ENCODE peak calls at places on chromosomes 11 and 22, in four cellular contexts. S, J, B and I are unnamed samples. For H3K36me3, the result is how much of the 10 kb centered on the place peaks cover.

GRCh38 chr22:39428597-39429071 is 28.2 kb upstream of the MGAT3 start:
- DNase-seq in S (no peak), J (no peak), B (no peak), I (no peak)

GRCh38 chr11:57527056-57527631 is 3.4 kb downstream of the TIMM10 start:
- DNase-seq in S (peak), J (peak), B (peak), I (no peak)

GRCh38 chr11:78840623-78841022 is 266.0 kb upstream of the NARS2 start:
- DNase-seq in S (no peak), J (peak), B (peak), I (no peak)

GRCh38 chr11:120011836-120012235 is 126.1 kb downstream of the TRIM29 start:
- DNase-seq in S (no peak), J (no peak), B (no peak), I (no peak)

GRCh38 chr22:42747701-42748513 is 27.2 kb upstream of the A4GALT start:
- DNase-seq in S (no peak), J (peak), B (peak), I (no peak)

GRCh38 chr11:126391286-126391954 is 35.9 kb downstream of the ST3GAL4 start:
- DNase-seq in S (no peak), J (no peak), B (no peak), I (no peak)

GRCh38 chr11:533586-534196 is 1.7 kb downstream of the HRAS start:
- DNase-seq in S (no peak), J (no peak), B (no peak), I (no peak)

GRCh38 chr11:72606362-72607100 is 67.7 kb downstream of the PDE2A start:
- DNase-seq in S (no peak), J (no peak), B (peak), I (no peak)

GRCh38 chr11:40094954-40095353 is 1364.5 kb downstream of the LRRC4C start:
- DNase-seq in S (peak), J (no peak), B (no peak), I (no peak)

GRCh38 chr11:71407356-71407755 is 40.8 kb downstream of the DHCR7 start:
- DNase-seq in S (no peak), J (no peak), B (no peak), I (no peak)

GRCh38 chr22:29691636-29692326 is 28.0 kb upstream of the CABP7 start:
- DNase-seq in S (no peak), J (no peak), B (no peak), I (no peak)

GRCh38 chr11:123301696-123302400 is 106.8 kb upstream of the CLMP start:
- DNase-seq in S (peak), J (peak), B (peak), I (peak)

GRCh38 chr11:60121259-60121658 is 32.8 kb downstream of the MS4A2 start:
- DNase-seq in S (no peak), J (no peak), B (no peak), I (no peak)

GRCh38 chr22:30754971-30755759 is 60.5 kb downstream of the OSBP2 start:
- DNase-seq in S (peak), J (peak), B (peak), I (no peak)

GRCh38 chr22:50357222-50357621 is 14.1 kb downstream of the PPP6R2 start:
- DNase-seq in S (no peak), J (no peak), B (no peak), I (no peak)

GRCh38 chr11:123145220-123145619 is 49.8 kb downstream of the CLMP start:
- DNase-seq in S (peak), J (peak), B (peak), I (peak)

GRCh38 chr22:37419916-37420655 is 7.2 kb downstream of the ELFN2 start:
- DNase-seq in S (peak), J (peak), B (peak), I (peak)

GRCh38 chr11:120205596-120206161 is 5.2 kb upstream of the OAF start:
- DNase-seq in S (peak), J (peak), B (peak), I (no peak)

GRCh38 chr11:43690929-43691328 is 10.4 kb downstream of the HSD17B12 start:
- DNase-seq in S (no peak), J (no peak), B (no peak), I (no peak)

GRCh38 chr11:12876988-12877387 is 132.1 kb upstream of the RASSF10 start:
- DNase-seq in S (no peak), J (no peak), B (no peak), I (no peak)

GRCh38 chr11:63564056-63564784 is 1.0 kb upstream of the PLAAT2 start:
- DNase-seq in S (no peak), J (no peak), B (no peak), I (peak)

GRCh38 chr11:108632041-108632440 is 32.8 kb upstream of the DDX10 start:
- DNase-seq in S (no peak), J (no peak), B (no peak), I (no peak)

GRCh38 chr11:59614277-59615131 is 1.1 kb downstream of the OSBP start:
- DNase-seq in S (peak), J (no peak), B (peak), I (no peak)

GRCh38 chr11:94276943-94277342 is 27.4 kb upstream of the IZUMO1R start:
- DNase-seq in S (no peak), J (no peak), B (no peak), I (no peak)

GRCh38 chr11:66862559-66863037 is 5.7 kb downstream of the LRFN4 start:
- DNase-seq in S (no peak), J (no peak), B (no peak), I (peak)
- H3K9ac ChIP-seq in S (no peak), J (no peak), B (no peak), I (no peak)

GRCh38 chr22:20141186-20142077 is 9.4 kb downstream of the CCDC188 start:
- DNase-seq in S (no peak), J (peak), B (peak), I (no peak)
- H3K4me3 ChIP-seq in S (no peak), J (no peak), B (no peak), I (no peak)

GRCh38 chr22:24133187-24133965 is 47.9 kb upstream of the SUSD2 start:
- DNase-seq in S (no peak), J (peak), B (peak), I (no peak)
- H3K36me3 ChIP-seq in S (under half), J (under half), B (under half), I (under half)

GRCh38 chr11:2779499-2779980 is 79.7 kb upstream of the KCNQ1OT1 start:
- DNase-seq in S (no peak), J (no peak), B (no peak), I (no peak)
- H3K9ac ChIP-seq in S (no peak), J (no peak), B (no peak), I (no peak)

GRCh38 chr22:36281726-36282077 is 28.8 kb downstream of the APOL1 start:
- DNase-seq in S (no peak), J (no peak), B (no peak), I (no peak)

GRCh38 chr22:36282078-36282831 is 29.3 kb downstream of the APOL1 start:
- DNase-seq in S (no peak), J (no peak), B (no peak), I (no peak)

GRCh38 chr22:36280379-36280778 is 27.4 kb downstream of the APOL1 start:
- DNase-seq in S (no peak), J (peak), B (no peak), I (no peak)

GRCh38 chr22:36277482-36278291 is 24.8 kb downstream of the APOL1 start:
- DNase-seq in S (peak), J (peak), B (peak), I (no peak)

DNA sequence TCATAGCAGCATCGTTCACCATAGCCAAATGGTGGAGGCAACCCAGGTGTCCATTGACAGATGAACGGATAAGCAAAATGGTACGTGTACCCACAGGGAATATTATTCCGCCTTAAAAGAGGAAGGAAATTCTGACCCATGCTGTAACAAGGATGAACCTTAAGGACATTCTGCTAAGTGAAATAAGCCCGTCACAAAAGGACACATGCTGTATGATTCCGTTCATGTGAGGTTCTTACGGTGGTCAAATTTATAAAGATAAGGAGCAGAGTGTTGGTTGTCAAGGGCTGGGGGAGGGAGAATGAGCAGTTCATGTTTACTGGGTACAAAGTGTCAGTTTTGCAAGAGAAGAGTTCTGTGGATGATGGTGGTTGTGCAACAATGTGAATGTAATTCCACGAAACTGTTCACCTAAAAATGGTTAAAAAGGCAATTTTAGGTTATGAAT is 26.3 kb downstream of the APOL1 start:
- DNase-seq in S (no peak), J (no peak), B (no peak), I (no peak)
- H3K4me3 ChIP-seq in S (no peak), J (no peak), B (no peak), I (no peak)

GRCh38 chr11:6523253-6523652 is 26.2 kb downstream of the DNHD1 start:
- DNase-seq in S (peak), J (peak), B (peak), I (no peak)

GRCh38 chr11:6516865-6517264 is 19.8 kb downstream of the DNHD1 start:
- DNase-seq in S (no peak), J (no peak), B (no peak), I (no peak)

DNA sequence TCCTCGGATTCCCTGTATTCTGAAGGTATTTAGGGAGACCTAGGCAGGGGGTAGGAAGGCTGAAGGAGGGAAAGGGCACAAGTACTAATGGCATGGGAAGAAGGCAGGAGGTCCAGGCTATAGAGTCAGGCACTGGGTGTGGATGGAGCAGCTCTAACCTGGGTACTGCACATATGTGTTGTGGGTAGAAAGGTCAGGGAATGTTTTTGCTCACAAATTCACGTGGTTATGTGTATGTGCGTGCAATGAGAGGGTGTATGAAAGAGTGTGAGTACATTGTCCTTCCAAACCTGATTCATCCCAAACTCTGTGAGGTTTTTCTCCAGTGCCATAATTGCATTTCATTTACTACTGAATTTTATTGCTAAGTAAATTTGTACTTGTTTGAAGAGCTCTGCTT is 23.2 kb downstream of the DNHD1 start:
- DNase-seq in S (no peak), J (no peak), B (no peak), I (no peak)
- H3K36me3 ChIP-seq in S (under half), J (under half), B (under half), I (under half)

DNA sequence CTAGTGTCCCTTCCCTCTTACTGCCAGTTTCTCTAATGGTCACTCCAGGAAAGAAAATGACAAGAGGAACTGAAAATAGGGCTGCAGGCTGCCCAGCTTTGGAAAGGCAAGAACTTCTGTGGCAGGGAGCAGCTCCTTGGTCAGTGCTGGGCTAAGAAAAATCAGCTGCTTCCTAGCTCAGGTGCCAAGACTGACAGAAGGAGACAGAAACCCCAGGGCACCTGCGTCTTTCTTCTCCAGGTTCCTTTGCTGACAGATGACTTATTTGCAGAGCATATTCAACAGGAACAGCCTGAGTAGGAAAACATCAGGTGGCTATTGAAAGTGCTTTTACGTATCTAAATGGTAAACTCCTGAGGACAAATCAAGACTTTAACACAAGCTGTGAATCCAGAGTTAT is 25.4 kb downstream of the MAML2 start:
- DNase-seq in S (no peak), J (no peak), B (no peak), I (no peak)
- H3K9ac ChIP-seq in S (no peak), J (no peak), B (no peak), I (no peak)

DNA sequence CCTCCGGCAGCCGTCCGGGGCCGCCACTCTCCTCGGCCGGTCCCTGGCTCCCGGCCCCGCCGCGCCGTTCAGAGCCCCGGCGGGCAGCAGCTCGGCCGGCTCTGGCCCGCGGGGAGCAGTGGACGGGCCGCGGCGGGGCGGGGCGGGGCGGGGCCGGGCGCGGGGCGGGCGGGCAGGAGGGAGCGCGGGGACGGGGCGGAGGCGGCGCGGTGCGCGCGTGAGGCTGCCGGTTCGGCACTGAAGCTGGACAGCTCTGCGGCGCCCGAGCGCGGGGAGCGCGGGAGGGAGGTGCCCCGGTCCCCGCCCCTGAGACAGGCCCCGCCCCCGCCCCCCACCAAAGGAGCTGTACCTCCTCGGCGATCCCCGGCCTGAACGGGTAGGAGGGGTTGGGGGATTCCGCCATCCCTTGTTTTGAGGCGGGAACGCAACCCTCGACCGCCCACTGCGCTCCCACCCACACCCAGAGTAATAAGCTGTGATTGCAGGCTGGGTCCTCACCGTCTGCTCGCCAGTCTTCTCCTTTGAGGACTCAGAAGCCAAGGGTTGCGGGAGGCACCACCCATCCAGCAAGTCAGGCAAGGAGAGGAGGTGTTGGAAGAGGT is at the start of gene DRD2:
- DNase-seq in S (no peak), J (no peak), B (peak), I (no peak)
- H3K4me3 ChIP-seq in S (peak), J (no peak), B (no peak), I (no peak)